ENCODE peak calls at places on chromosome 13, in four cellular contexts. G is neural progenitor cell, M is astrocyte, X is IMR-90. W is an unnamed sample.
A peak's percentile ranks its signal among the peaks of the same experiment; 100 is the strongest.

GRCh38 chr13:110950819-110951570 is 36.1 kb upstream of the ANKRD10 start:
- DNase-seq in G (no peak), X (no peak), M (no peak), W (no peak)

GRCh38 chr13:91185294-91185863 is 162.1 kb upstream of the MIR17HG start:
- DNase-seq in G (peak; percentile 29), M (peak; percentile 7), X (peak; percentile 0), W (no peak)

GRCh38 chr13:65143920-65144319 is 2086.2 kb downstream of the PCDH9 start:
- DNase-seq in M (no peak), G (no peak), X (no peak), W (no peak)

GRCh38 chr13:110280231-110280813 is 26.6 kb downstream of the COL4A1 start:
- DNase-seq in G (no peak), X (no peak), M (no peak), W (no peak)

GRCh38 chr13:109146393-109146792 is 517.0 kb downstream of the MYO16 start:
- DNase-seq in M (no peak), G (no peak), X (no peak), W (no peak)

GRCh38 chr13:95260031-95260525 is 41.2 kb downstream of the ABCC4 start:
- DNase-seq in X (no peak), G (no peak), M (no peak), W (no peak)

GRCh38 chr13:96822900-96823299 is 171.4 kb downstream of the OXGR1 start:
- DNase-seq in M (no peak), X (no peak), G (peak; percentile 50), W (no peak)

GRCh38 chr13:105920375-105920774 is 615.1 kb downstream of the EFNB2 start:
- DNase-seq in M (peak; percentile 56), G (peak; percentile 88), X (peak; percentile 87), W (no peak)

GRCh38 chr13:35573639-35574038 is 97.2 kb upstream of the MAB21L1 start:
- DNase-seq in M (no peak), G (no peak), X (no peak), W (no peak)

GRCh38 chr13:28012896-28013295 is 24.4 kb upstream of the URAD start:
- DNase-seq in G (no peak), M (no peak), X (no peak), W (no peak)

GRCh38 chr13:37956536-37956935 is 87.0 kb upstream of the TRPC4 start:
- DNase-seq in X (no peak), G (no peak), M (no peak), W (no peak)

GRCh38 chr13:66887088-66887487 is 343.0 kb downstream of the PCDH9 start:
- DNase-seq in M (peak; percentile 78), G (no peak), X (peak; percentile 57), W (no peak)

GRCh38 chr13:66888698-66889097 is 341.4 kb downstream of the PCDH9 start:
- DNase-seq in M (peak; percentile 7), G (no peak), X (peak; percentile 18), W (no peak)

GRCh38 chr13:66886248-66886647 is 343.9 kb downstream of the PCDH9 start:
- DNase-seq in G (peak; percentile 3), M (no peak), X (no peak), W (no peak)
- H3K9ac ChIP-seq in G (no peak overlapping the region), M (no peak overlapping the region), X (no peak overlapping the region), W (no peak overlapping the region)

DNA sequence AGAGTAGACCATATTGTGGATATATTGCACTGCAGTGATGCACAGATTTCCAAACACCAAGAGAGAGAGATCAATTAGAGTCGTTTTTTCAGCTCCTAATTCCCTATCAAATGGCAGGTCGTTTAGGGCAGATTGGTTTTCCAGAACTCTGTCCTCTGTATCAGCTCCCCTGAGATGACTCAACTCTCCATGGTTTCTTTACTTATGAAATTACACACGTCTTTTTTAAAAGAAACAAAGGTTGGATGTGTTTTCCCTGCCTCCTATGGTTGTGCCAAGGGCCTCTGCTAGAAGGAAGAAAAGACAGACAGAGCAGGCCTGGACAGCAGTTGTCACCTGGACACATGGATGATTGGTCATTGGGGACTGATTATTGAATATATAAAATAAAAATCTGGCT is 478.1 kb upstream of the NBEA start:
- DNase-seq in G (no peak), X (no peak), M (peak; percentile 17), W (no peak)
- H3K9ac ChIP-seq in G (no peak overlapping the region), X (no peak overlapping the region), M (no peak overlapping the region), W (no peak overlapping the region)

GRCh38 chr13:54744747-54745146 is 1716.1 kb downstream of the OLFM4 start:
- DNase-seq in M (no peak), G (no peak), X (no peak), W (no peak)

GRCh38 chr13:54742984-54743383 is 1714.4 kb downstream of the OLFM4 start:
- DNase-seq in G (no peak), X (no peak), M (no peak), W (no peak)
- H3K9ac ChIP-seq in G (no peak overlapping the region), X (no peak overlapping the region), M (no peak overlapping the region), W (no peak overlapping the region)

GRCh38 chr13:47175172-47175806 is 278.4 kb upstream of the HTR2A start:
- DNase-seq in X (peak; percentile 95), M (peak; percentile 94), G (no peak), W (no peak)
- H3K9ac ChIP-seq in X (no peak overlapping the region), M (peak overlapping the region; percentile 4), G (no peak overlapping the region), W (no peak overlapping the region)

W was measured in kidney.